ENCODE peak calls at places on chromosomes 2 and 18, in six cellular contexts. S, Z, E, N, T and F are unnamed samples.

GRCh38 chr2:20737505-20737904 is 70.6 kb downstream of the GDF7 start:
- DNase-seq in S (no peak), Z (no peak), E (no peak), N (no peak), T (peak), F (no peak)

GRCh38 chr2:72153924-72154323 is 6.3 kb upstream of the CYP26B1 start:
- DNase-seq in S (no peak), Z (no peak), E (no peak), N (no peak), T (no peak), F (no peak)

GRCh38 chr2:159542101-159542500 is 74.2 kb downstream of the BAZ2B start:
- DNase-seq in S (no peak), Z (no peak), E (no peak), N (no peak), T (no peak), F (no peak)

GRCh38 chr2:197092431-197092830 is 165.9 kb upstream of the PGAP1 start:
- DNase-seq in S (peak), Z (no peak), E (peak), N (peak), T (no peak), F (no peak)

GRCh38 chr2:112256654-112257053 is 1.8 kb upstream of the ZC3H8 start:
- DNase-seq in S (no peak), Z (no peak), E (no peak), N (no peak), T (no peak), F (no peak)

GRCh38 chr2:1282552-1282951 is 130.7 kb upstream of the TPO start:
- DNase-seq in S (peak), Z (peak), E (no peak), N (no peak), T (no peak), F (no peak)

GRCh38 chr2:182506606-182507005 is 79.8 kb upstream of the PDE1A start:
- DNase-seq in S (peak), Z (peak), E (peak), N (peak), T (no peak), F (no peak)

GRCh38 chr2:167181134-167181533 is 292.9 kb downstream of the XIRP2 start:
- DNase-seq in S (no peak), Z (no peak), E (no peak), N (peak), T (no peak), F (peak)

GRCh38 chr2:66275984-66276383 is 158.9 kb upstream of the MEIS1 start:
- DNase-seq in S (no peak), Z (peak), E (no peak), N (no peak), T (no peak), F (no peak)

GRCh38 chr2:36616947-36617346 is 19.0 kb upstream of the FEZ2 start:
- DNase-seq in S (no peak), Z (peak), E (no peak), N (no peak), T (no peak), F (no peak)

GRCh38 chr18:31185551-31185950 is 22.9 kb upstream of the DSC1 start:
- DNase-seq in S (no peak), Z (no peak), E (no peak), N (no peak), T (no peak), F (peak)

GRCh38 chr2:79000008-79000576 is 25.4 kb upstream of the REG3G start:
- DNase-seq in S (no peak), Z (no peak), E (no peak), N (no peak), T (no peak), F (no peak)

GRCh38 chr2:79001285-79001684 is 24.2 kb upstream of the REG3G start:
- DNase-seq in S (no peak), Z (no peak), E (no peak), N (no peak), T (no peak), F (no peak)

GRCh38 chr2:78993518-78994148 is 31.9 kb upstream of the REG3G start:
- DNase-seq in S (no peak), Z (peak), E (no peak), N (no peak), T (no peak), F (no peak)

GRCh38 chr2:78994789-78995188 is 30.7 kb upstream of the REG3G start:
- DNase-seq in S (no peak), Z (no peak), E (no peak), N (no peak), T (no peak), F (no peak)

DNA sequence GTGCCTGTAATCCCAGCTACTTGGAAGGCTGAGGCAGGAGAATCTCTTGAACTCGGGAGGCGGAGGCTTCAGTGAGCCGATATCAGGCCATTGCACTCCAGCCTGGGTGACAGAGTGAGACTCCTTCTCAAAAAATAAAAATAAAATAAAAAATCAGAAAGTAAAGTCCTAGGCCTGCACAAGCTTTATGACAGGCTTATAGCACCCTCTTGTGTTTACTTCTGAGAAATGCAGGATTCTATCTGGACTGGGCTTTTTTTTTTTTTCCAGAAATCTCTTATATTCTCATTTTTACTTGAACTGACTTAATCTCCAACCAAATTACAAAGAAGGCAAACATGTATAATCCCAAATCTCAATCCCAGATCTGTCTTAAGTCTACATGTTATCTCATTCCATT is 26.1 kb upstream of the REG3G start:
- DNase-seq in S (peak), Z (peak), E (peak), N (peak), T (peak), F (peak)
- TF ChIP-seq EZH2phosphoT487 in S (no peak), Z (no peak), E (no peak), N (no peak), T (no peak), F (no peak)

DNA sequence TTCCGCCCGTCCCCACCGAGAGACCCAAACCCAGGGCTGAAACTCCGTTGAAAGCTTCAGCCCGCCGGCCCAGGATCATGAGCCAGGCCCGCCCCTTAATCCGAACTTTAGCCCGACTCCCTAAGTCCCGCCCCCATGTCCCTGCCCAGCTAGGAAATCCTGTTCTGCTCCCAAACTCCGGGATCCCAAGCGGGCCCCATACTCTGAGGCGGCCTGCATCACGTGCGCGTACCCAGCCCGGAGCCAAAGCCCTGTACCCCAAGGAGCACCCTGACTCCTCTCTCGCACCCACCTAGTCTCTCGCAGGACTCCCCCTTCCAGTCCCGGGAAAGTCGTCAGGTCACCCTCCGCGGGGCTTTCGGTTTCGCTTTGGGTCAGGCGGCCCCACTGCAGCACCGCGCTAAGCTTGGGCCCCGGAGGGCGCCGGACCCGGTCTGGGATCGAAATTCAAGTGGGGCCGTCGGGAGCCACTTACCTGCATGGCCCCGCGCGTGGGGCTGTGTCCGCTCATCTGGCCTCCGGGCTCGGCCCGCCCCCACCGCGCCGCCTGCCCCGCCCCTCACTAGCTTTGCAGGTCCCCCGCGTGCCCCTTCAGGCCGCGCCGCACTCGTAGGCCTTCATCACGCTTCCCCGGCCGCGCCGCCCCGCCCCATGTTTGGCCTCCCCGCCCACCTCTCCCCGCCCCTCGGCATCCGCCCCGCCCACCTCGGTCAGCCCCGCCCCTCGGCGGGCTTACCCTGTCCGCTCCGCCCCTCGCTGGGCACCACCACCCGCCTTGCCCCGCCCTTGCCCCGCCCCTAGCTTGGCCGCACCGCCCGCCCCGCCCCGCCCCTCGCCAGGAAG is at the start of gene DNPEP:
- DNase-seq in S (peak), Z (peak), E (peak), N (peak), T (peak), F (peak)
- TF ChIP-seq EZH2phosphoT487 in S (no peak), Z (no peak), E (no peak), N (no peak), T (no peak), F (no peak)

DNA sequence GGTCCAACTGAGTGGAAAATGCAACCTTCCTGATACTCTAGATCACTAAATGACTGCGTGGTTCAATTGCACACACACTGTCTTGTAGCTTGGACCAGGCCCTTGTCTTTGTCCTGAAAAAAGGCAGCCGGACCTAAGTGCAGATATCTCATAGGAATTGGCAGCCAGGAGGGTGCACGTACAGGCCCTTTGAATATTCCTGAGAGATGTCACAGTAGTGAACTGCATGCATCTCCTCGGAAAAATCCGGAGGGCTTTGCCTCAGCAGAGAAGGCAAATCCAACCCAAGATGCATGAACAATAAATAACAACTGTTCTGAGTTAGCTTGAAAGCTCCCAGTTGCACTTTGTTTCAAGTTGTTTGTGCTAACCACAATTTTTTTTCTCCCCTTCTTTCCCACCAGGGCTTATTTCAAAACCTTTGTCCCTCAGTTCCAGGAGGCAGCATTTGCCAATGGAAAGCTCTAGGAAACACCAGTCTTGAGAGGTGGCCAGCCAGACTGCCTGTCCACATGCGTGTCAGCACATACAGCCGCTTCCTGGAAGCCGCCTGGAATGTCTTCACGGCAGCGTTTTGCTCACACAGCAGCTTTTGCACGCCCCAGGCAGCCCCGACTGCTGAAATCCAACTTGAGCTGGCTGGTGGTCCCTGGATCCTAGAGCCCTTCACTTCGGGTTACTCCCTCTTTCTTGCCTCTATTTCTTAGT is 54.5 kb upstream of the FOSL2 start:
- DNase-seq in S (no peak), Z (no peak), E (peak), N (peak), T (no peak), F (no peak)
- TF ChIP-seq EZH2phosphoT487 in S (no peak), Z (no peak), E (no peak), N (no peak), T (no peak), F (no peak)

GRCh38 chr2:170332676-170333402 is 154.9 kb downstream of the MYO3B start:
- DNase-seq in S (no peak), Z (no peak), E (no peak), N (no peak), T (no peak), F (no peak)
- TF ChIP-seq EZH2phosphoT487 in S (no peak), Z (no peak), E (no peak), N (no peak), T (no peak), F (no peak)

DNA sequence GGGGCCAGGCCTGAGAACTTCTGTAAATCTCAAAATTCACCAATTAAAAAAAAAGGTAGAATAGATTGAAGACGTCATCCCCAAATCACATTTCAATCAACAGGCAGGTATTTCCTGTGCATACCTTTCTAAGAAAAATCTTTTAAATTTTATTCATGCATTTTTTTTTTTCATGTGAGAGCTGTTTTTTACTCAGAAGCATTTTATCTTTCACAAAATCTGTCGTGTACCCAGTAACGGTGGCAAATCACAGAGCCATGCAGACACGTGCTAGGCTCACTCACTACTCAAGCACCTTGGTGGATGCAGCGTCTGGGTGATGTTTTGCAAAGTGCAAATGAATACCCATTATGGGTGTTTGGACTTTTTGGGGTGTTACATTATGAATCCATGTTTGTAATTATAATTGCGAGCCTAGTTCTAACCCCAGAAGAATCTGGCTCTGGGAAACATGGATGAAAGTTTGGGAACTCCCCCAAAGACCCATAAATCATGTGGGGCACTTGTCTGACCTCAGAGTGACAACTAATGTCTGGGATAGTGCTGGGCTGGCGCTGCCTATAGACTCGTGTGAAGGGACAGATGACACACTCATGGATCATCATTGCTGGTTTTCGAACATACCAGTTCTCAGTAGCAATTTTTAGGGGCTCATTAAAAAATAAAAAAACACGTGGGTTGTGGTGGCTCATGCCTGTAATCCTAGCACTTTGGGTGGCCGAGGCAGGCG is 335.2 kb downstream of the LPIN1 start:
- DNase-seq in S (no peak), Z (no peak), E (no peak), N (peak), T (no peak), F (peak)
- TF ChIP-seq EZH2phosphoT487 in S (no peak), Z (no peak), E (no peak), N (no peak), T (no peak), F (no peak)

DNA sequence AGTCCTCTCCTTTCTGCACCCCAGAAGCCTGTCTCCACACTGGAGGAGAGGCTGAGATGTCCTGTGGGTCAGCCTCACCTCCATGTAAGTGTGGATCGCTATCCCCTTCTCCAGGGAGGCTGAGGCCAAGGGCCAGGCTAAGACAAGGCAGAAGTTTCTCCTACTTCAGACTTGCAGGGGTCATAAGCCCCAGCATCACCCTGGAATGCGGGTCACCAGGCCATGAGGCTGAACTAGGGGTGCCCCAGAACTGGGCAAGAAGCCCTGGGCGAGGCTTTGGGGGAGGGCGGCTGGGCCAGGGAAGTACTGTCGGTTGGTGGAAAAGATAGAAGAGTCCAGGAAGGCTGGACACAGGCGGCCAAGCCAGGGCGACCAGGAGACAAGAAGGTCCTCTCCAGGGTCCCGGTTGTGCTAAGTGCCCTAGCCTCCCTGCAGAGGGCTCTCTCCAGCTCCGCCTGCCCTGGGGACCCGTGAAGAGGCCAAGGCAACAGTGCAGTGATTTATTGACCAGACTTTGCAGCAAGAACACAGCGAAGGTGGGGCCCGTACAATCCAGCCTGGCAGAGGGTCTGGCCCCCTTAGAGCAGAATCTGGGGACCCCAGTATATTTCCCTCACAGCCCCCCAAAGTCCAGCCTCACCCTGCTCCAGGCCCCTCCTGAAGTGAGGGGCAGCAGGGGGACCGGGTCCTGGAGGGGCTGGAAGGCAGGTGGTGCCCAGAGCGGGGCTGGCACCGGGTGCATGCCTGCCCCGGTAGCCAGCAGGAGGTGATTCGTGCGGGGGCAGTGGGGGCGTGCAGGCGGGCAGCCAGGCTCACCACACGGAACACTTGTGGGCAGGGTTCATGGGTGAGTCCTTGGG is 8.1 kb downstream of the ECEL1 start:
- DNase-seq in S (no peak), Z (no peak), E (no peak), N (no peak), T (peak), F (no peak)
- TF ChIP-seq EZH2phosphoT487 in S (no peak), Z (no peak), E (no peak), N (no peak), T (no peak), F (no peak)

DNA sequence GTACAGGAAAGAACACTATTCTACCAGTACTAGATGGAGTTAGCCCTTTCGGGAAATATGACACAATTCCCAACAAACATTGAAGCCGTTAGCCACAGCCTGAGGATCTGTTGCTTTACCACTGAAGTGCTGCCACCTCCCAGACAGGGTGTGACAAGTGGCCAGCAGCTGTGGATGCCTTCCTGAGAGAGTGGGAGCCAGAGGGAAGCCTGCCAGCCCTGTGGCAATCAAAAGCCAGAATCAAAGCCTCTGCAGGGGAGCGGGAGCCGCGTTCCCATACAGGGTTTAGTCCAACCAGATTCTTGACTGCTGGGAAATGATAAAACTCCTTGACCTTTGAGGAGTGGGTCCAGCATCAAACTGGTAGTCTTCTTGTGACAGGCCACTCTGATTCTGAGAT is 38.0 kb downstream of the SLC4A1AP start:
- DNase-seq in S (no peak), Z (no peak), E (no peak), N (peak), T (no peak), F (no peak)
- TF ChIP-seq EZH2phosphoT487 in S (no peak), Z (no peak), E (no peak), N (no peak), T (no peak), F (no peak)

DNA sequence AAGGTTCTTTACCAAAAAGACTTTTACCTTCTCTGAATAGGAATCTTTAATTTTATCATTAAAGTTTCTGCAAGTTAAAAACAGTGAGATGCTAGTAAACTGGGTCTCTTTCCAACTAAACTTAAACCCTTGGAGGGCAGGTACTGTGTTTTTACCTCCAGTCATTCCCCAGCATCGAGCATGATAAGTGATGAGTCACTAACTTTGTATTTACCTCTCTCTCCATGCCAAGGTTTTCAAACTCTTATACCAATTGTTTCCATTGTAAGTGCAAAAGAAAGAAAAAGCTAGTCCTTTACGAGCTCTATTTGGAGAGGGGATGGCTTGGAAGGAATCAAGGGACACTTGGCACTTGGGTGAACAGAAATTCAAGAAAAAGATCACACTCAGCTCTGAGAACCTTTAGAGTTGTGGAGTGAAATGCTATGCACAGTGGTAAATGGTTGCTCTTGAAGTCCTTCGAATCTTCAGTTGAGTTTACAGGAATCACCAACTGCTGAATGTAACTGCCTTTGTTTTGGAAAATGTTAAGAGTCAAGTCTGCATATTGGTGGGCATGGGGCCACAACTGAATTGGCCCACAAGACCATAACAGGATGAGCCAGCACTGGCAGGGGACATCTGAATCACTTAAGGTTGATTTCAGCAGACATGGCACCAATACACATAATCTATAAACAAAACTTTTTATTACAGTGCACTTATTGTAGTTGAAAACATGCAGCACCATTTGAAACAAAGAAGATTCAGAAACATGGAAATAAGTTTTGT is 8.3 kb upstream of the RBM43 start:
- DNase-seq in S (no peak), Z (no peak), E (no peak), N (peak), T (no peak), F (peak)
- TF ChIP-seq EZH2phosphoT487 in S (no peak), Z (no peak), E (no peak), N (no peak), T (no peak), F (no peak)

GRCh38 chr2:131016826-131017596 is 76.2 kb downstream of the FAM168B start:
- DNase-seq in S (no peak), Z (no peak), E (peak), N (peak), T (no peak), F (peak)
- TF ChIP-seq EZH2phosphoT487 in S (no peak), Z (no peak), E (no peak), N (no peak), T (no peak), F (no peak)

GRCh38 chr2:231464576-231465540 is 574 bp upstream of the NCL start:
- DNase-seq in S (peak), Z (peak), E (peak), N (peak), T (peak), F (no peak)
- TF ChIP-seq EZH2phosphoT487 in S (no peak), Z (no peak), E (no peak), N (no peak), T (no peak), F (no peak)